ENCODE peak calls at places on chromosome 2, in six cellular contexts. F is vagina, V is fibroblast of pulmonary artery, D is OCI-LY7, Q is progenitor cell of endocrine pancreas, N is WTC11. I is an unnamed sample.

GRCh38 chr2:191217580-191217979 is 27.6 kb upstream of the MYO1B start:
- DNase-seq in F (no peak), D (no peak), N (no peak), V (peak; percentile 68), Q (no peak), I (no peak)

GRCh38 chr2:188495990-188496431 is 204.3 kb downstream of the GULP1 start:
- DNase-seq in D (no peak), V (peak; percentile 49), F (no peak), Q (no peak), N (no peak), I (no peak)

GRCh38 chr2:10658041-10658913 is 31.5 kb downstream of the NOL10 start:
- DNase-seq in F (no peak), V (peak; percentile 64), Q (no peak), N (no peak), D (no peak), I (no peak)

GRCh38 chr2:167279810-167280209 is 391.5 kb downstream of the XIRP2 start:
- DNase-seq in Q (no peak), F (no peak), N (no peak), V (no peak), D (no peak), I (no peak)

GRCh38 chr2:43068730-43069517 is 157.5 kb downstream of the ZFP36L2 start:
- DNase-seq in N (no peak), V (no peak), Q (no peak), D (no peak), F (no peak), I (no peak)

GRCh38 chr2:134142903-134143302 is 111.0 kb upstream of the MGAT5 start:
- DNase-seq in N (no peak), F (no peak), Q (no peak), D (no peak), V (peak; percentile 37), I (no peak)

GRCh38 chr2:229344151-229344551 is 73.1 kb upstream of the PID1 start:
- DNase-seq in Q (no peak), V (no peak), F (no peak), D (no peak), N (no peak), I (no peak)

GRCh38 chr2:39646891-39647780 is 18.6 kb upstream of the TMEM178A start:
- DNase-seq in Q (no peak), N (peak; percentile 40), D (no peak), V (no peak), F (no peak), I (no peak)

GRCh38 chr2:226179010-226179409 is 620.6 kb downstream of the IRS1 start:
- DNase-seq in F (no peak), V (no peak), D (no peak), N (no peak), Q (no peak), I (no peak)

GRCh38 chr2:88838165-88838635 is 146.7 kb downstream of the RPIA start:
- DNase-seq in Q (no peak), F (no peak), V (no peak), D (peak; percentile 100), N (no peak), I (peak; percentile 45)

GRCh38 chr2:171404258-171404657 is 29.5 kb downstream of the METTL8 start:
- DNase-seq in D (no peak), N (no peak), Q (no peak), V (peak; percentile 70), F (no peak), I (no peak)

GRCh38 chr2:79887747-79888374 is 375.0 kb downstream of the CTNNA2 start:
- DNase-seq in N (peak; percentile 26), V (peak; percentile 75), Q (peak; percentile 19), D (peak; percentile 57), F (no peak), I (peak; percentile 16)
- TF ChIP-seq CTCF in N (peak; percentile 67), V (peak; percentile 63), Q (peak; percentile 91), D (peak; percentile 87), F (peak; percentile 41), I (peak; percentile 74)

GRCh38 chr2:147989102-147989501 is 31.4 kb downstream of the ORC4 start:
- DNase-seq in D (no peak), F (no peak), Q (no peak), N (no peak), V (no peak), I (no peak)

GRCh38 chr2:147989809-147990403 is 30.6 kb downstream of the ORC4 start:
- DNase-seq in N (no peak), F (no peak), V (peak; percentile 79), Q (no peak), D (peak; percentile 64), I (peak; percentile 47)
- TF ChIP-seq CTCF in N (no peak), F (peak; percentile 24), V (peak; percentile 70), Q (peak; percentile 58), D (peak; percentile 97), I (peak; percentile 89)

DNA sequence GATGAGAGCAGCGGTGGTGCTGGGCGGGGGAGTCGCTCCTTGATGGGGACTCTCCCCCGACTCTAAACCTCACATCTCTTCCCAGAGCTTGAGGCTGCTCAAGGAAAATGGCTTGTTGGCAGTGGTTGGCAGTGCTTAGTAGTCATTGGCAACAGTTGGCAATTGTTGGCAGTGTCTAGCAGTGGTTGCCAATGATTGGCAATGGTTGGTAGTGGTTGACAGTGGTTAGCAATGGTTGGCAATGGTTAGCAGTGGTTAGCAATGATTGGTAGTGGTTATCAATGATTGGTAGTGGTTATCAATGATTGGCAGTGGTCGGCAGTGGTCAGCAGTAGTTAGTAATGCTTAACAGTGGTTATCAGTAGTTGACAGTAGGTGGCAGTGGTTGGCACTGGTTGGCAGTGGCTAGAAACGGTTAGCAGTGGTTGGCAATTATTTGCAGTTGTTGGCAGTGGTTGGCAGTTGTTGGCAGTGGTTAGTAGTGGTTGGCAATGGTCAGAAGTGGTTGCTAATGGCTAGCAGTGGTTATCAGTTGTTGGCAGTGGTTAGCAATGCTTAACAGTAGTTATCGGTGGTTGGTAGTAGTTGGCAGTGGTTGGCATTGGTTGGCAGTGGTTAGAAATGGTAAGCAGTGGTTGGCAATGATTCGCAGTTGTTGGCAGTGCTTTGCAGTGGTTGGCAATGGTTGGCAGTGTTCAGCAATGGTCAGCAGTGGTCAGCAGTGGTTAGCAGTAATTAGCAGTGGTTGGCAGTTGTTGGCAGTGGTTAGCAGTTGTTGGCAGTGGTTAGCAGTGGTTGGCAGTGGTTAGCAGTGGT is 85.4 kb upstream of the OTOS start:
- DNase-seq in N (no peak), Q (peak; percentile 3), D (no peak), F (peak; percentile 82), V (no peak), I (no peak)
- TF ChIP-seq CTCF in N (no peak), Q (no peak), D (peak; percentile 51), F (no peak), V (peak; percentile 0), I (no peak)

GRCh38 chr2:36330456-36331395 is 24.9 kb upstream of the CRIM1 start:
- DNase-seq in D (no peak), N (no peak), F (no peak), V (no peak), Q (no peak), I (no peak)
- TF ChIP-seq CTCF in D (no peak), N (no peak), F (no peak), V (no peak), Q (no peak), I (no peak)

DNA sequence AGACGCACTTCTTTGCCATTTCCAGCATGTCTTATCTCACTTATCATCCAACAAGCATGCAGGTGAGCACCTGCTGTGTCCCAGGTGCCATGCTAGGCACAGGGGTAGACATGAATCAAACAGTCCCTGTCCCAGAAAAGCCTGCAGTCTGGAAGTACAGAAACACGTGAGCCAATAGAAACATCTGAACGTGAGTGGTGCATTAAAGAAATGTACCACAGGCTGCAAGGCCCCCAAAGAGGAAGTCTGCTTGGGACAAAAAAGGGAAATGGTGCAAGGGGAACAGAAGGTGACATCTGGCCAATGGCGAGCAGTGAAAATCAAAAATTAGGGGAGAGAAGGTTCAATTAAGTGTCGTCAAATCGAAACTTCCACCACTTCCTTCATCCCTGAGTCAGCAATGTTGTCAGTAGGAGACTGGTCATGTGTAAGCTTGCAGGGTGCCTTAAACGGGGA is 17.6 kb upstream of the TMEM247 start:
- DNase-seq in F (peak; percentile 55), D (peak; percentile 72), Q (no peak), V (no peak), N (no peak), I (no peak)
- TF ChIP-seq CTCF in F (no peak), D (peak; percentile 59), Q (no peak), V (no peak), N (no peak), I (peak; percentile 43)